ENCODE peak calls at places on chromosomes 5 and 9, in ten cellular contexts. K is CD4-positive, CD25-positive, alpha-beta regulatory T cell; U is tibial nerve; P is upper lobe of right lung; D is GM23338; N is cardiac muscle cell; Q is sigmoid colon; H is H1; X is substantia nigra; J is upper lobe of left lung. S is an unnamed sample.

GRCh38 chr5:106269252-106269843 is 1401.4 kb downstream of the EFNA5 start:
- DNase-seq in H (no peak), K (no peak), N (peak; percentile 5), Q (no peak), U (no peak), D (peak; percentile 62), X (no peak), P (no peak), J (no peak), S (no peak)

GRCh38 chr9:134083451-134083850 is 15.6 kb upstream of the BRD3 start:
- DNase-seq in J (no peak), X (no peak), H (no peak), N (no peak), Q (no peak), D (no peak), P (no peak), K (no peak), U (no peak), S (no peak)

GRCh38 chr9:89422151-89422918 is 75.6 kb downstream of the SEMA4D start:
- DNase-seq in K (no peak), J (peak; percentile 76), X (no peak), U (no peak), N (no peak), P (no peak), D (no peak), Q (no peak), H (no peak), S (no peak)

GRCh38 chr9:4327504-4328191 is 27.8 kb upstream of the GLIS3 start:
- DNase-seq in D (peak; percentile 49), H (no peak), X (no peak), J (no peak), U (no peak), Q (no peak), K (no peak), N (no peak), P (no peak), S (no peak)

GRCh38 chr9:81410201-81410600 is 279.1 kb downstream of the TLE1 start:
- DNase-seq in J (no peak), N (no peak), D (no peak), P (no peak), K (no peak), H (no peak), U (no peak), Q (no peak), X (no peak), S (peak; percentile 27)

GRCh38 chr9:70120834-70121510 is 77.3 kb downstream of the MAMDC2 start:
- DNase-seq in K (no peak), U (peak; percentile 50), H (no peak), X (no peak), J (peak; percentile 43), N (no peak), P (no peak), D (no peak), Q (peak; percentile 89), S (peak; percentile 27)

GRCh38 chr5:169706758-169707450 is 69.8 kb downstream of the DOCK2 start:
- DNase-seq in H (no peak), X (no peak), K (no peak), N (peak; percentile 10), U (no peak), P (no peak), Q (no peak), D (no peak), J (no peak), S (no peak)

GRCh38 chr9:94167055-94167346 is 82.7 kb downstream of the PTPDC1 start:
- DNase-seq in X (no peak), N (peak; percentile 94), K (no peak), U (no peak), Q (no peak), P (no peak), J (no peak), D (peak; percentile 94), H (no peak), S (no peak)

GRCh38 chr9:19409406-19410194 is 791 bp downstream of the ACER2 start:
- DNase-seq in H (no peak), K (peak; percentile 2), N (peak; percentile 15), D (peak; percentile 74), U (no peak), X (no peak), J (peak; percentile 61), Q (peak; percentile 67), P (peak; percentile 68), S (peak; percentile 43)

GRCh38 chr9:115035872-115036612 is 81.9 kb downstream of the TNC start:
- DNase-seq in D (peak; percentile 5), Q (no peak), N (no peak), H (no peak), J (no peak), K (no peak), U (no peak), P (no peak), X (no peak), S (no peak)

GRCh38 chr9:115033800-115034199 is 84.2 kb downstream of the TNC start:
- DNase-seq in J (no peak), H (no peak), Q (no peak), N (no peak), X (no peak), K (no peak), U (no peak), P (no peak), D (no peak), S (no peak)

GRCh38 chr9:115032300-115032699 is 85.7 kb downstream of the TNC start:
- DNase-seq in K (no peak), P (no peak), J (no peak), H (no peak), U (no peak), D (no peak), X (no peak), N (peak; percentile 32), Q (no peak), S (peak; percentile 18)

GRCh38 chr9:115036691-115037090 is 81.3 kb downstream of the TNC start:
- DNase-seq in H (no peak), Q (no peak), U (no peak), D (no peak), P (no peak), J (no peak), N (no peak), X (no peak), K (no peak), S (no peak)

GRCh38 chr9:115034801-115035200 is 83.2 kb downstream of the TNC start:
- DNase-seq in P (no peak), Q (no peak), D (no peak), K (no peak), U (no peak), X (no peak), H (no peak), N (no peak), J (no peak), S (no peak)
- H3K27ac ChIP-seq in P (no peak overlapping the region), Q (peak overlapping the region; percentile 90), D (no peak overlapping the region), K (no peak overlapping the region), U (no peak overlapping the region), X (no peak overlapping the region), H (no peak overlapping the region), N (no peak overlapping the region), J (no peak overlapping the region), S (no peak overlapping the region)

DNA sequence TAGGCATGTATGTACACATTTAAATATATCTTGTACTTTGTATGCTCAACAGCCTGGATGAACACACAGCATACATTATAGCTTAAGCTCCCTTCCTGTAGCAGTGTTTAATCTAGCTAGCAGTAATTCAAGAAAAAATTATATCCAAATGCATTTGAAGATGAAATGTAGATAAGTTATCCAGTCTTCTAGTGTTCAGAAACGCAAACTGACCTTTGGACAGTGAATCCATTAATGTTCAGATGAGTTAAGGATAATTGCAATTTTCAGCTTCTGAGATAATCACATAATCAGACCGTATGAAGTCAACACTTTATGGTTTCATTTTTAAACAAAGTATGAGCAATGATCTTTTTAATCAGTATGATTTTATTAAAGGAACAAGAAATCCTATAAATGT is 204.4 kb downstream of the KDM4C start:
- DNase-seq in Q (no peak), U (no peak), K (no peak), J (no peak), H (no peak), N (no peak), P (no peak), X (no peak), D (no peak), S (no peak)
- H3K27ac ChIP-seq in Q (no peak overlapping the region), U (no peak overlapping the region), K (no peak overlapping the region), J (no peak overlapping the region), H (no peak overlapping the region), N (no peak overlapping the region), P (no peak overlapping the region), X (no peak overlapping the region), D (no peak overlapping the region), S (no peak overlapping the region)

GRCh38 chr5:56729488-56729887 is 85.9 kb upstream of the MAP3K1 start:
- DNase-seq in P (no peak), X (no peak), D (no peak), Q (no peak), J (no peak), H (no peak), U (no peak), K (no peak), N (no peak), S (no peak)

GRCh38 chr5:56725709-56726108 is 89.6 kb upstream of the MAP3K1 start:
- DNase-seq in J (no peak), Q (no peak), U (no peak), P (no peak), X (no peak), N (peak; percentile 19), H (no peak), K (no peak), D (no peak), S (no peak)
- H3K27ac ChIP-seq in J (no peak overlapping the region), Q (no peak overlapping the region), U (no peak overlapping the region), P (no peak overlapping the region), X (no peak overlapping the region), N (no peak overlapping the region), H (no peak overlapping the region), K (no peak overlapping the region), D (no peak overlapping the region), S (no peak overlapping the region)

GRCh38 chr5:163385276-163385675 is 52.1 kb upstream of the CCNG1 start:
- DNase-seq in X (no peak), J (no peak), N (no peak), P (no peak), H (no peak), Q (no peak), U (no peak), K (no peak), D (no peak), S (no peak)
- H3K27ac ChIP-seq in X (no peak overlapping the region), J (no peak overlapping the region), N (no peak overlapping the region), P (no peak overlapping the region), H (no peak overlapping the region), Q (no peak overlapping the region), U (peak overlapping the region; percentile 13), K (no peak overlapping the region), D (no peak overlapping the region), S (no peak overlapping the region)

S was measured in WERI-Rb-1.